ENCODE peak calls at places on chromosomes 16 and 17, in nine cellular contexts. One of them, this sample, is unnamed.

GRCh38 chr17:1286379-1287106 is 7.1 kb downstream of the TRARG1 start:
- DNase-seq in Calu3: no peak
- DNase-seq in NB4: no peak
- DNase-seq in endothelial cell: no peak
- DNase-seq in fibroblast of pulmonary artery: no peak
- DNase-seq in fibroblast of mammary gland: no peak
- DNase-seq in type B pancreatic cell: no peak
- DNase-seq in lower leg skin: no peak
- DNase-seq in cardiac muscle cell: no peak
- DNase-seq in this sample: no peak

GRCh38 chr17:51166198-51166986 is at the start of gene NME2:
- DNase-seq in endothelial cell: peak
- DNase-seq in cardiac muscle cell: peak
- DNase-seq in type B pancreatic cell: peak
- DNase-seq in fibroblast of pulmonary artery: peak
- DNase-seq in lower leg skin: peak
- DNase-seq in Calu3: peak
- DNase-seq in fibroblast of mammary gland: peak
- DNase-seq in NB4: peak
- DNase-seq in this sample: peak

GRCh38 chr17:7204828-7205461 is 14.7 kb downstream of the DLG4 start:
- DNase-seq in fibroblast of mammary gland: peak
- DNase-seq in NB4: peak
- DNase-seq in Calu3: peak
- DNase-seq in type B pancreatic cell: peak
- DNase-seq in lower leg skin: peak
- DNase-seq in endothelial cell: peak
- DNase-seq in cardiac muscle cell: peak
- DNase-seq in fibroblast of pulmonary artery: peak
- DNase-seq in this sample: peak

GRCh38 chr17:58671969-58672368 is 19.9 kb downstream of the TEX14 start:
- DNase-seq in endothelial cell: no peak
- DNase-seq in Calu3: no peak
- DNase-seq in fibroblast of pulmonary artery: no peak
- DNase-seq in type B pancreatic cell: no peak
- DNase-seq in cardiac muscle cell: no peak
- DNase-seq in lower leg skin: no peak
- DNase-seq in NB4: no peak
- DNase-seq in fibroblast of mammary gland: no peak
- DNase-seq in this sample: no peak

GRCh38 chr17:48231995-48232729 is 124.6 kb downstream of the SNX11 start:
- DNase-seq in lower leg skin: no peak
- DNase-seq in fibroblast of pulmonary artery: no peak
- DNase-seq in Calu3: no peak
- DNase-seq in fibroblast of mammary gland: no peak
- DNase-seq in NB4: no peak
- DNase-seq in cardiac muscle cell: no peak
- DNase-seq in type B pancreatic cell: no peak
- DNase-seq in endothelial cell: no peak
- DNase-seq in this sample: no peak

GRCh38 chr16:84183911-84184310 is 2.9 kb downstream of the TAF1C start:
- DNase-seq in endothelial cell: no peak
- DNase-seq in NB4: no peak
- DNase-seq in fibroblast of pulmonary artery: no peak
- DNase-seq in fibroblast of mammary gland: no peak
- DNase-seq in cardiac muscle cell: no peak
- DNase-seq in type B pancreatic cell: no peak
- DNase-seq in Calu3: no peak
- DNase-seq in lower leg skin: no peak
- DNase-seq in this sample: no peak

GRCh38 chr17:31877911-31878702 is 19.1 kb upstream of the COPRS start:
- DNase-seq in lower leg skin: no peak
- DNase-seq in cardiac muscle cell: no peak
- DNase-seq in type B pancreatic cell: no peak
- DNase-seq in NB4: no peak
- DNase-seq in fibroblast of mammary gland: peak
- DNase-seq in fibroblast of pulmonary artery: peak
- DNase-seq in endothelial cell: no peak
- DNase-seq in Calu3: no peak
- DNase-seq in this sample: no peak

GRCh38 chr16:62955033-62955349 is 918.8 kb upstream of the CDH8 start:
- DNase-seq in endothelial cell: no peak
- DNase-seq in NB4: no peak
- DNase-seq in fibroblast of mammary gland: no peak
- DNase-seq in fibroblast of pulmonary artery: no peak
- DNase-seq in Calu3: no peak
- DNase-seq in type B pancreatic cell: no peak
- DNase-seq in cardiac muscle cell: no peak
- DNase-seq in lower leg skin: no peak
- DNase-seq in this sample: no peak

GRCh38 chr16:46762583-46762982 is 14.4 kb upstream of the MYLK3 start:
- DNase-seq in lower leg skin: no peak
- DNase-seq in NB4: no peak
- DNase-seq in endothelial cell: no peak
- DNase-seq in Calu3: no peak
- DNase-seq in fibroblast of mammary gland: no peak
- DNase-seq in type B pancreatic cell: no peak
- DNase-seq in cardiac muscle cell: no peak
- DNase-seq in fibroblast of pulmonary artery: no peak
- DNase-seq in this sample: no peak

DNA sequence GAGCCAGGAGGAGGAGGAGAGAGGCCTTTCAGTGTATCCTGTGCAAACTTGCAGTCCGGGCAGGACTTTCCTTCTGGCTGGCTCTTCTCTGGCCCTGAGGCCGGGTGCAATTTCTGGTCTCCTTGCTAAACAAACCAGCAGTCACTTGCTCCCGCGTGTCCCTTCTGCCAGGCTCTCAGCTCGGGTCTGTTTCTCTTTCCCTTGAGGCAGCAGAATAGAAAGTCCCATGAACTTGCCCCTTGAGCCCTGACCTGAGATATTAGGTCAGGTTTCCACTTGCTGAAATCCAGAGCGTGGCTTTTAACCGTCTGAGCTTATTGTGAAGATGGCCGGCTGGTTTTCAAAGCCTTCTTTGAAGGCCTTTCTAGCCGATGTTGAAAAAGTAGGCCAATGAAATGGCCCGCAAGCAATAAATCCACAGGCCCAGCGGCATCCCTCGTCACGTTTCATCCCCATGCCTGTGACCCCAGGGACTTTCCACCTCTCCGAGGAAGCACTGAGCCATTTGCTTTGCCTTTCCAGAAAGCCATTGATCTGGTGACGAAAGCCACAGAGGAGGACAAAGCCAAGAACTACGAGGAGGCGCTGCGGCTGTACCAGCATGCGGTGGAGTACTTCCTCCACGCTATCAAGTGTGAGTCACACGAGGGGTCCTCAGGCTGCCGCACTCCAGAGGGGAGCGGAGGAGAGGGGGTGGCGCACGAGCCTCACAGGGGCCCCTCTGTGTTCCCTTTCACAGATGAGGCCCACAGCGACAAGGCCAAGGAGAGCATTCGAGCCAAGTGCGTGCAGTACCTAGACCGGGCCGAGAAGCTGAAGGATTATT is 4.5 kb downstream of the VPS4A start:
- DNase-seq in endothelial cell: no peak
- DNase-seq in NB4: peak
- DNase-seq in Calu3: no peak
- DNase-seq in fibroblast of mammary gland: no peak
- DNase-seq in cardiac muscle cell: no peak
- DNase-seq in type B pancreatic cell: no peak
- DNase-seq in lower leg skin: no peak
- DNase-seq in fibroblast of pulmonary artery: no peak
- DNase-seq in this sample: no peak
- TF ChIP-seq CTCF in endothelial cell: no peak
- TF ChIP-seq CTCF in NB4: no peak
- TF ChIP-seq CTCF in Calu3: no peak
- TF ChIP-seq CTCF in fibroblast of mammary gland: no peak
- TF ChIP-seq CTCF in cardiac muscle cell: no peak
- TF ChIP-seq CTCF in type B pancreatic cell: no peak
- TF ChIP-seq CTCF in lower leg skin: no peak
- TF ChIP-seq CTCF in fibroblast of pulmonary artery: no peak
- TF ChIP-seq CTCF in this sample: no peak

DNA sequence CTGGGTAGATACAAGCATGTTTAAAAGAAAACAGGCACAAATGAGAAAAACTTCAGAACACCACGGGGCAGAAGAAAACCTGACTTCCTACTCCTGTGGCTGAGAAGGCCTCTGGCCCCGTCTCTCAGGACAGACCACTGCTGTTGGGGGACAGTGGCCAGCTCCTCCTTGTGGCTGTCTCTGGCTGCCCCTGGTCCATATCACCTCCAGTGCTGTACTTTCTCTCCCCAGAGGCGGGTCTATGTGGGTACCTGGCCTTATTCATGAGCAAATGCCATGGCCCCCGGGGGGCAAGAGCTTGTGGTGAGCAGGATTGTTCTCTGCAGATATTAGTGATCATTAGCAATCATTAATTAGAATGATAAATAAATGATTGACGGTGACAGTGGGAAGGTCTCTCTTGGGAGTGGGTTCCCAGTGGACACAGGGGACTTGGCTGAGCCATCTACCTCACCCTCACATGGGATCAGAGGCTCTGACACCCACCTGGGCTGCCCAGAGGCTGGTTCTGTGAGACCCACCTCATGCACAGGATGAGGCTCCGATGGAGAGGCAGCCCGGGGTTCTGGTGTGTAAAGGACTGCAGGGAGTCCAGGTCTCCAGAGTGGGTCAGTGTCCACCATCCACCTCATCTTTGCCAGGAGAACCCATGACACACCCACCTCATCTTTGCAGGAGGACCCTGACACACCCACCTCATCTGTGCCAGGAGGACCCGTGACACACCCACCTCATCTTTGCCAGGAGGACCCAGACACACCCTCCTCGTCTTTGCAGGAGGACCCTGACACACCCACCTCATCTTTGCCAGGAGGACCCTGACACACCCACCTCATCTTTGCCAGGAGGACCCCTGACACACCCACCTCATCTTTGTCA is 30.6 kb upstream of the CBFA2T3 start:
- DNase-seq in fibroblast of mammary gland: no peak
- DNase-seq in endothelial cell: no peak
- DNase-seq in type B pancreatic cell: no peak
- DNase-seq in fibroblast of pulmonary artery: no peak
- DNase-seq in Calu3: no peak
- DNase-seq in NB4: no peak
- DNase-seq in lower leg skin: no peak
- DNase-seq in cardiac muscle cell: peak
- DNase-seq in this sample: no peak
- TF ChIP-seq CTCF in fibroblast of mammary gland: no peak
- TF ChIP-seq CTCF in endothelial cell: no peak
- TF ChIP-seq CTCF in type B pancreatic cell: no peak
- TF ChIP-seq CTCF in fibroblast of pulmonary artery: no peak
- TF ChIP-seq CTCF in Calu3: no peak
- TF ChIP-seq CTCF in NB4: no peak
- TF ChIP-seq CTCF in lower leg skin: no peak
- TF ChIP-seq CTCF in cardiac muscle cell: no peak
- TF ChIP-seq CTCF in this sample: no peak

GRCh38 chr17:63329876-63330275 is 116.2 kb downstream of the CYB561 start:
- DNase-seq in fibroblast of pulmonary artery: no peak
- DNase-seq in NB4: no peak
- DNase-seq in endothelial cell: no peak
- DNase-seq in cardiac muscle cell: no peak
- DNase-seq in fibroblast of mammary gland: no peak
- DNase-seq in lower leg skin: no peak
- DNase-seq in type B pancreatic cell: no peak
- DNase-seq in Calu3: no peak
- DNase-seq in this sample: no peak

GRCh38 chr17:63331301-63331700 is 114.8 kb downstream of the CYB561 start:
- DNase-seq in endothelial cell: no peak
- DNase-seq in fibroblast of mammary gland: no peak
- DNase-seq in lower leg skin: no peak
- DNase-seq in fibroblast of pulmonary artery: no peak
- DNase-seq in Calu3: no peak
- DNase-seq in cardiac muscle cell: no peak
- DNase-seq in NB4: no peak
- DNase-seq in type B pancreatic cell: no peak
- DNase-seq in this sample: no peak

DNA sequence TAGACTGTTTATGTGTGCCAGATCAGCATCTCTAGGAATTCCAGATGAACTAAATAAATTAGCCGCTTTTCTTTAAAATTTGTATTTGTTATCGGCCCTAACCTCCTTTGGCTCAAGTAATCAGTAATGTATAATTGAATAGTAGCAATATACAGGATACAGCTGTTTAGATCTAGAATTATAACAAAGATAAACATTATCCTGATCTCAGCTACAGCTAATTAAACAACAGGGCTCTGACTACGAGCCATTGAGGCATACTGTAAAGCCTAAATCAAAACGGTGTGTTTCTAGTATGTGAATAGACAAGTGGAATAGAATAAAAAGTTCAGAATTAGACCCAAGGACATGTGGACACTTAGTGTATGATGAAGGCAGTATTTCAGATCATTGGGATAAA is 120.2 kb downstream of the CYB561 start:
- DNase-seq in endothelial cell: no peak
- DNase-seq in cardiac muscle cell: no peak
- DNase-seq in type B pancreatic cell: no peak
- DNase-seq in lower leg skin: no peak
- DNase-seq in fibroblast of pulmonary artery: no peak
- DNase-seq in NB4: no peak
- DNase-seq in fibroblast of mammary gland: no peak
- DNase-seq in Calu3: no peak
- DNase-seq in this sample: no peak
- TF ChIP-seq CTCF in endothelial cell: no peak
- TF ChIP-seq CTCF in cardiac muscle cell: no peak
- TF ChIP-seq CTCF in type B pancreatic cell: no peak
- TF ChIP-seq CTCF in lower leg skin: no peak
- TF ChIP-seq CTCF in fibroblast of pulmonary artery: no peak
- TF ChIP-seq CTCF in NB4: no peak
- TF ChIP-seq CTCF in fibroblast of mammary gland: no peak
- TF ChIP-seq CTCF in Calu3: no peak
- TF ChIP-seq CTCF in this sample: no peak

GRCh38 chr17:38710603-38710962 is 5.5 kb downstream of the MLLT6 start:
- DNase-seq in fibroblast of mammary gland: no peak
- DNase-seq in endothelial cell: no peak
- DNase-seq in Calu3: no peak
- DNase-seq in cardiac muscle cell: no peak
- DNase-seq in lower leg skin: no peak
- DNase-seq in fibroblast of pulmonary artery: no peak
- DNase-seq in type B pancreatic cell: no peak
- DNase-seq in NB4: no peak
- DNase-seq in this sample: no peak

GRCh38 chr17:38710985-38711384 is 5.9 kb downstream of the MLLT6 start:
- DNase-seq in endothelial cell: no peak
- DNase-seq in fibroblast of mammary gland: no peak
- DNase-seq in lower leg skin: no peak
- DNase-seq in NB4: peak
- DNase-seq in cardiac muscle cell: no peak
- DNase-seq in type B pancreatic cell: no peak
- DNase-seq in Calu3: no peak
- DNase-seq in fibroblast of pulmonary artery: no peak
- DNase-seq in this sample: no peak

GRCh38 chr17:38712593-38712992 is 7.5 kb downstream of the MLLT6 start:
- DNase-seq in Calu3: no peak
- DNase-seq in lower leg skin: no peak
- DNase-seq in type B pancreatic cell: no peak
- DNase-seq in NB4: no peak
- DNase-seq in fibroblast of mammary gland: no peak
- DNase-seq in fibroblast of pulmonary artery: no peak
- DNase-seq in endothelial cell: no peak
- DNase-seq in cardiac muscle cell: no peak
- DNase-seq in this sample: no peak

GRCh38 chr17:38713456-38713855 is 8.4 kb downstream of the MLLT6 start:
- DNase-seq in fibroblast of pulmonary artery: no peak
- DNase-seq in endothelial cell: no peak
- DNase-seq in lower leg skin: no peak
- DNase-seq in NB4: no peak
- DNase-seq in type B pancreatic cell: no peak
- DNase-seq in fibroblast of mammary gland: no peak
- DNase-seq in cardiac muscle cell: no peak
- DNase-seq in Calu3: no peak
- DNase-seq in this sample: no peak

GRCh38 chr17:38711792-38712571 is 6.9 kb downstream of the MLLT6 start:
- DNase-seq in lower leg skin: no peak
- DNase-seq in Calu3: no peak
- DNase-seq in fibroblast of mammary gland: no peak
- DNase-seq in type B pancreatic cell: no peak
- DNase-seq in NB4: peak
- DNase-seq in endothelial cell: no peak
- DNase-seq in cardiac muscle cell: peak
- DNase-seq in fibroblast of pulmonary artery: no peak
- DNase-seq in this sample: no peak
- TF ChIP-seq CTCF in lower leg skin: no peak
- TF ChIP-seq CTCF in Calu3: no peak
- TF ChIP-seq CTCF in fibroblast of mammary gland: no peak
- TF ChIP-seq CTCF in type B pancreatic cell: no peak
- TF ChIP-seq CTCF in NB4: no peak
- TF ChIP-seq CTCF in endothelial cell: no peak
- TF ChIP-seq CTCF in cardiac muscle cell: no peak
- TF ChIP-seq CTCF in fibroblast of pulmonary artery: no peak
- TF ChIP-seq CTCF in this sample: no peak

This sample was measured in progenitor cell of endocrine pancreas.